ENCODE peak calls at places on chromosomes 1 and 21, in eight cellular contexts. K is GM23338, M is Panc1, J is K562, G is HCT116, O is GM12878, V is SK-N-SH, B is HepG2. A is an unnamed sample.
A peak's percentile ranks its signal among the peaks of the same experiment; 100 is the strongest.

GRCh38 chr1:92037400-92037799 is 7.6 kb downstream of the EPHX4 start:
- DNase-seq in O (no peak), V (no peak), G (no peak), B (no peak), M (no peak), K (peak; percentile 4), J (no peak), A (no peak)

GRCh38 chr1:11881749-11882441 is 23.1 kb upstream of the NPPB start:
- DNase-seq in O (no peak), K (no peak), J (peak; percentile 46), M (no peak), B (no peak), G (no peak), V (no peak), A (no peak)

GRCh38 chr1:32761253-32761877 is 55.8 kb downstream of the YARS1 start:
- DNase-seq in B (no peak), O (peak; percentile 26), K (peak; percentile 85), J (peak; percentile 84), V (peak; percentile 67), G (peak; percentile 66), M (no peak), A (no peak)

GRCh38 chr1:212934050-212934449 is 16.3 kb upstream of the VASH2 start:
- DNase-seq in V (no peak), M (no peak), G (no peak), J (no peak), O (no peak), K (no peak), B (no peak), A (no peak)

GRCh38 chr1:6137758-6138157 is 42.4 kb downstream of the CHD5 start:
- DNase-seq in B (no peak), O (no peak), M (no peak), G (no peak), J (no peak), V (no peak), K (no peak), A (no peak)

GRCh38 chr1:87922885-87923284 is 594.2 kb downstream of the LMO4 start:
- DNase-seq in G (no peak), J (no peak), O (no peak), V (no peak), K (no peak), M (no peak), B (no peak), A (no peak)

GRCh38 chr1:3348196-3348865 is 106.1 kb upstream of the ARHGEF16 start:
- DNase-seq in O (no peak), G (no peak), V (no peak), M (no peak), B (no peak), J (no peak), K (no peak), A (no peak)

GRCh38 chr1:28915036-28915895 is 897 bp downstream of the EPB41 start:
- DNase-seq in J (no peak), B (peak; percentile 45), M (no peak), O (no peak), G (no peak), V (peak; percentile 44), K (peak; percentile 72), A (peak; percentile 37)

GRCh38 chr1:1374068-1374860 is 743 bp downstream of the AURKAIP1 start:
- DNase-seq in G (no peak), V (peak; percentile 34), M (no peak), B (no peak), J (peak; percentile 66), K (peak; percentile 40), O (no peak), A (peak; percentile 16)

GRCh38 chr1:1373493-1374067 is 1.4 kb downstream of the AURKAIP1 start:
- DNase-seq in V (no peak), B (no peak), G (no peak), M (no peak), J (no peak), O (no peak), K (no peak), A (no peak)

GRCh38 chr1:1374861-1375662 is at the start of gene AURKAIP1:
- DNase-seq in G (peak; percentile 100), M (peak; percentile 98), K (peak; percentile 100), O (peak; percentile 98), J (peak; percentile 95), V (peak; percentile 98), B (peak; percentile 99), A (peak; percentile 99)

GRCh38 chr1:1377540-1378205 is 2.7 kb upstream of the AURKAIP1 start:
- DNase-seq in V (no peak), M (no peak), B (no peak), G (no peak), O (no peak), J (no peak), K (no peak), A (no peak)

DNA sequence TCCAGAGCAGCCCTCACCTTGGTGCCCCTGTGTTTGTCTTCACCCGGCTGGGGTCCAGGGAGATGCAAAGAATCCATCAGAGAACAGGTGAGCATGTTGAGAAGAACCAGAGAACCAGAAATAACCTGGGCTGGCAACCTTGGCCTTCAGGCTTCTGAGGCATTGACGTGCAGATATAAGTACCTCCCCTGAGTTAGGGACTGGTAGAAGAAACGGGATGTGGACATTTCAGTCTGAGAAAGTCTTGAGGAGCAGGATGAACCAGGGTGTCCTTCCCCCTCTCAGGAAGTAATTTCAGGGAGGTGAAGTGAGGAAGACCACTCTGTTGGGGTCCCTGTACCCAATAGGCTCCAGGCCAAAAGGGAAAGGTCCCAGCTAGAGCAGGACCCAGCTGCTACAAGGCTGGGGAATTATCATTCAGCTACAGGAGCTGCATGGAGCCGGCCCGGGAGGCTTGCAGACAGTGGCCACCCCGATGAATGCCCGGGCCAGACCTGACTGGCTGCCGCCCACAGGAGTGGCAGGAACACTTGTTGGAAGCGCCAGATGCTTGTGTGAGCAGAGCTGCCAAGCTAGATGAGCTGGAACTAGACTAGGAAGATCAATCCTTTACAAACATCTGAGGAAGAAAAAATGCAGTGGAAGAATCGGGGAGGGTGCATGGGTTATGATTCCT is 1.7 kb upstream of the AURKAIP1 start:
- DNase-seq in O (no peak), B (no peak), G (no peak), V (no peak), M (no peak), J (no peak), K (no peak), A (no peak)
- H3K27ac ChIP-seq in O (no peak overlapping the region), B (peak overlapping the region; percentile 79), G (peak overlapping the region; percentile 99), V (no peak overlapping the region), M (peak overlapping the region; percentile 90), J (peak overlapping the region; percentile 97), K (peak overlapping the region; percentile 94), A (peak overlapping the region; percentile 91)

DNA sequence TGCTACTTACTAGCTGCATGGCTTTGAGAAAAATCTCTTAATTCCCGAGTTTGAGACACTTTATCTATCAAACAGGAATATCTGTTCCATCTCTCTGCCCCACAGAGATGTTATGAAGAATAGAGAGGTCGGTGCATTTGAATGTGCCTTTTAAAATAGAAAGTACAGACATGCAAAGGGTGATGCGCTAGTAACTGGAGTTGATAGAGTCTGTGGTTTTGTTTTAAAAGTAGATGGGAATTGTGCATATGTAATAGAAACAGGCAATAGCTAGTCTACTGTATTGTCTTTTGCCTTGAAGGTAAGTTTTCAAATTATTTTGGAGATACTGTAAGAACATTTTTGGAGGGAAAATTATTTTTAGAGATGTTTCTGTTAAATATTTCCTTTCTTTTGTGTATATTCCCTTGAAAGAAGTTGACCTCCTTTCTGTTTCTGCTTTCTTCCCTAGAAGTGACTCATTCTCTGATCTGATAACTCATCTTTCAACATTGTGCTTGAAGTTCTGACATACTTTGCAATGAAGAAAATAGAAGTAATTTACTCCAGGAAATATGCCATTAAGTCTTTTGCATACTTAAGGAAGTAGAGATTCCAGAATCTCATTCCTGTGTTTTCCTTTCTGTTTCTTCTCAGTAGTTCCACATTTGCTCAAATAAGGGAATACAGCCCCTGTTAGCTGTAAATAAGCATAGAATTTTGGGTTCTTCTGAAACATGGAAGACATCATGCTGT is 151.6 kb downstream of the SDCCAG8 start:
- DNase-seq in M (no peak), B (no peak), J (no peak), V (no peak), G (no peak), K (no peak), O (no peak), A (no peak)
- TF ChIP-seq REST in M (no peak), B (no peak), J (no peak), V (no peak), G (no peak), K (no peak), O (no peak), A (no peak)

GRCh38 chr21:35363458-35363857 is 314.4 kb upstream of the RUNX1 start:
- DNase-seq in K (no peak), J (no peak), O (no peak), G (no peak), B (no peak), V (no peak), M (no peak), A (no peak)

GRCh38 chr21:35367558-35367957 is 318.5 kb upstream of the RUNX1 start:
- DNase-seq in G (no peak), V (no peak), K (peak; percentile 4), J (no peak), O (no peak), B (no peak), M (no peak), A (no peak)

GRCh38 chr21:35368326-35368725 is 319.2 kb upstream of the RUNX1 start:
- DNase-seq in K (no peak), J (no peak), V (no peak), G (no peak), B (no peak), M (no peak), O (no peak), A (no peak)

GRCh38 chr21:35370071-35370470 is 321.0 kb upstream of the RUNX1 start:
- DNase-seq in B (no peak), J (no peak), G (no peak), M (no peak), V (no peak), K (no peak), O (no peak), A (no peak)

DNA sequence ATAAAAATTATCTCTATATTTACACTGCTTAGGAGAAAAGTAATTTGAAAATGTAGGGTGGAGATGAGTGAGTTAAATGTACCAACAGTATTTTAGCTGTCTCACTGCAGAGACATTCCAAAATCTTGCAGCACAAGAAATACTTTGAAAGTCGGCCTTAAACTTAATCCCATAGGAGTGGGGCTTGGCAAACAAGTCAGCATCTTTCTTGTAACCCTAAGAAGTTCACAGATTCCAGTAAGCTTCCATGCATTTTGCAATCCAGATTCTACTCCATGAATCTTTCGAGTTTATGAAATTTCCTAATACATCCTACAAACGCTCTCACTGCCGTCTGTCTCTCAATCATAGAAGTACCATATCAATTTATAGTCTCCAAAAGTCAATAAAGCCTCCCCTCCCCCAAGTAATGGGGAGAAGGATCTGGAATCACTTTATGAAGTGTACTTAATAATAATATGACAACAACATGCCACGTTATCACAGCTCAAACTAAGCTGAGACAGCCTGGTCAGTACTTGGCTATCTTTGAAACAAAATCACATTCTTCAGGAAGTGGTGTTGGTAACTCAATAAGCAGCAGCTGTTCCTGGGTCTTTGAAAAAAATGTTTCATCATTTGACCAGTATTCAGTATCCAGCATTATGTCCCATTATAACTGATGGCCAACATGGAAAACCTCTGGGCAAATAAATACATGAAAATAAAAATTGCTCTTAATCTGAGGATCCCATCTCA is 317.4 kb upstream of the RUNX1 start:
- DNase-seq in O (no peak), J (no peak), V (no peak), B (no peak), M (no peak), G (no peak), K (no peak), A (no peak)
- TF ChIP-seq POLR2AphosphoS5 in O (no peak), J (no peak), V (no peak), B (no peak), M (no peak), G (no peak), K (no peak), A (no peak)

GRCh38 chr1:157639800-157640199 is 41.9 kb upstream of the FCRL4 start:
- DNase-seq in J (no peak), O (no peak), B (no peak), V (no peak), M (no peak), K (no peak), G (no peak), A (no peak)

GRCh38 chr1:157646144-157646543 is 48.3 kb upstream of the FCRL4 start:
- DNase-seq in K (no peak), B (no peak), M (no peak), J (no peak), O (no peak), G (no peak), V (no peak), A (no peak)

DNA sequence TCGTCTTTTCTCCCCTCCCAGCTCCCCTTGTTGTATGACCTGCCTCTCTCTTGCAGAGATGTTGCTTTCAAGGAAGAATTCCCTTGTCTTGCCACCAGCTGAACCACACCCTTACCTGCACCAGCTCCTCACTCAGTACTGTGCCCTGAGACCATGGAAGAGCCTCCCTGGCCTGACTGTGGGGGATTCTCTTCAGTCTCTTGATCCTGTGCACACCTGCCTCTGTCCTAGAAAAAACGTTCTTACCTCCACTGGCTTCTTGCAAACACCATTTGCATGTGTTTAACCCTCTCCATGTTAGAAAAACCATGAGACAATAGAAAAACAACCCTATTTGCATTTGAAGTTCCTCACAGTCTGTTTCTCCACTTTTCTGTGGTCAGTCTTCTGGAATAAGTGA is 43.3 kb upstream of the FCRL4 start:
- DNase-seq in G (no peak), J (no peak), B (no peak), V (no peak), O (no peak), K (peak; percentile 8), M (no peak), A (no peak)
- H3K27ac ChIP-seq in G (no peak overlapping the region), J (no peak overlapping the region), B (no peak overlapping the region), V (no peak overlapping the region), O (no peak overlapping the region), K (peak overlapping the region; percentile 64), M (no peak overlapping the region), A (no peak overlapping the region)

A was measured in HL-60.